ENCODE peak calls at places on chromosomes 7 and 10, in six cellular contexts. H, P, S, T, W and D are unnamed samples.

GRCh38 chr7:38703093-38703492 is 71.9 kb upstream of the AMPH start:
- DNase-seq in H (no peak), T (no peak), W (no peak), S (no peak), P (peak; percentile 8), D (no peak)

GRCh38 chr7:92847305-92847704 is 10.9 kb upstream of the CDK6 start:
- DNase-seq in H (no peak), W (no peak), S (no peak), P (peak; percentile 46), T (no peak), D (no peak)

GRCh38 chr7:24898691-24899090 is 81.3 kb downstream of the OSBPL3 start:
- DNase-seq in T (no peak), S (no peak), H (no peak), P (no peak), W (no peak), D (peak; percentile 26)

GRCh38 chr10:129844191-129844590 is 119.9 kb downstream of the EBF3 start:
- DNase-seq in W (no peak), S (no peak), P (no peak), T (no peak), H (no peak), D (no peak)

GRCh38 chr7:107622429-107622828 is 38.2 kb upstream of the SLC26A4 start:
- DNase-seq in P (no peak), T (no peak), S (no peak), W (no peak), H (no peak), D (no peak)

GRCh38 chr10:3043512-3044368 is 23.6 kb upstream of the PFKP start:
- DNase-seq in H (peak; percentile 77), S (no peak), W (peak; percentile 49), T (no peak), P (peak; percentile 69), D (peak; percentile 58)

GRCh38 chr7:131489196-131489595 is 67.2 kb downstream of the PODXL start:
- DNase-seq in W (no peak), T (no peak), H (no peak), S (no peak), P (no peak), D (no peak)

GRCh38 chr7:131164025-131164899 is 163.4 kb upstream of the MKLN1 start:
- DNase-seq in T (no peak), H (no peak), W (no peak), S (no peak), P (no peak), D (no peak)

GRCh38 chr10:30915141-30915540 is 116.5 kb downstream of the ZNF438 start:
- DNase-seq in T (no peak), H (no peak), S (no peak), P (no peak), W (no peak), D (no peak)

GRCh38 chr7:7100432-7100849 is 81.9 kb upstream of the C1GALT1 start:
- DNase-seq in W (peak; percentile 47), S (no peak), T (no peak), P (no peak), H (peak; percentile 86), D (no peak)

GRCh38 chr10:71972746-71973695 is 8.8 kb downstream of the CHST3 start:
- DNase-seq in S (no peak), T (no peak), P (no peak), W (no peak), H (no peak), D (no peak)

GRCh38 chr7:2613926-2614613 is 17.7 kb upstream of the TTYH3 start:
- DNase-seq in W (no peak), S (no peak), T (no peak), P (no peak), H (no peak), D (no peak)

GRCh38 chr7:1503816-1504775 is at the start of gene INTS1:
- DNase-seq in W (peak; percentile 44), S (peak; percentile 96), H (peak; percentile 93), P (peak; percentile 84), T (peak; percentile 34), D (peak; percentile 97)

GRCh38 chr10:12479924-12480323 is 130.6 kb downstream of the CAMK1D start:
- DNase-seq in P (no peak), H (no peak), T (no peak), W (no peak), S (no peak), D (no peak)

GRCh38 chr7:135716677-135717238 is 11.2 kb downstream of the SLC13A4 start:
- DNase-seq in S (no peak), W (no peak), H (no peak), T (no peak), P (no peak), D (no peak)

GRCh38 chr10:33735463-33735862 is 401.0 kb upstream of the NRP1 start:
- DNase-seq in H (no peak), T (no peak), S (no peak), P (no peak), W (no peak), D (no peak)

DNA sequence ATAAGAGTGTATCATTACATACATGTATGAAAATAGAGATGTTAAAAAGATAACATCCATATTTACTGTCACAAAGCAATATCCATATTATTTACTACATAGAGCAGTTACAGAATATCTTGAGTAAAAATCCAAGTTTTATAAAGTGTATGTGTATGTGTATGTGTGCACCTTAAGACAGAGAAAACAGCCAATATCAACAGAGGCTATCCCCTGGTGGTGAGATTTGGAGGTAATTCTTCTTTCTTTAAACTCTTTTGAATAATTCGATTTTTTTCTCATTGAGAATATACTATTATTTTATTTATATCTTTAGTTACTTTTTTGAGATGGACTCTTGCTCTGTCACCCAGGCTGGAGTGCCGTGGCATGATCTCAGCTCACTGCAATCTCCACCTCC is 18.4 kb downstream of the TRDMT1 start:
- DNase-seq in H (no peak), P (no peak), W (no peak), S (no peak), T (no peak), D (no peak)
- TF ChIP-seq POLR2A in H (no peak), P (no peak), W (no peak), S (no peak), T (no peak), D (no peak)

GRCh38 chr7:134458806-134459698 is at the start of gene AKR1B1:
- DNase-seq in H (peak; percentile 68), P (peak; percentile 84), T (peak; percentile 64), W (peak; percentile 74), S (peak; percentile 91), D (peak; percentile 92)

GRCh38 chr7:134457166-134457565 is 1.7 kb downstream of the AKR1B1 start:
- DNase-seq in P (no peak), H (no peak), W (no peak), T (no peak), S (no peak), D (no peak)

GRCh38 chr7:134461921-134462320 is 3.0 kb upstream of the AKR1B1 start:
- DNase-seq in H (no peak), W (no peak), P (no peak), T (no peak), S (no peak), D (no peak)

GRCh38 chr7:134460000-134460399 is 1.1 kb upstream of the AKR1B1 start:
- DNase-seq in H (no peak), P (no peak), T (no peak), W (no peak), S (no peak), D (no peak)

GRCh38 chr7:134458341-134458805 is 527 bp downstream of the AKR1B1 start:
- DNase-seq in S (peak; percentile 55), W (no peak), T (peak; percentile 9), H (no peak), P (peak; percentile 49), D (peak; percentile 55)
- TF ChIP-seq TAF1 in S (no peak), W (peak; percentile 10), T (no peak), H (no peak), P (no peak), D (no peak)

DNA sequence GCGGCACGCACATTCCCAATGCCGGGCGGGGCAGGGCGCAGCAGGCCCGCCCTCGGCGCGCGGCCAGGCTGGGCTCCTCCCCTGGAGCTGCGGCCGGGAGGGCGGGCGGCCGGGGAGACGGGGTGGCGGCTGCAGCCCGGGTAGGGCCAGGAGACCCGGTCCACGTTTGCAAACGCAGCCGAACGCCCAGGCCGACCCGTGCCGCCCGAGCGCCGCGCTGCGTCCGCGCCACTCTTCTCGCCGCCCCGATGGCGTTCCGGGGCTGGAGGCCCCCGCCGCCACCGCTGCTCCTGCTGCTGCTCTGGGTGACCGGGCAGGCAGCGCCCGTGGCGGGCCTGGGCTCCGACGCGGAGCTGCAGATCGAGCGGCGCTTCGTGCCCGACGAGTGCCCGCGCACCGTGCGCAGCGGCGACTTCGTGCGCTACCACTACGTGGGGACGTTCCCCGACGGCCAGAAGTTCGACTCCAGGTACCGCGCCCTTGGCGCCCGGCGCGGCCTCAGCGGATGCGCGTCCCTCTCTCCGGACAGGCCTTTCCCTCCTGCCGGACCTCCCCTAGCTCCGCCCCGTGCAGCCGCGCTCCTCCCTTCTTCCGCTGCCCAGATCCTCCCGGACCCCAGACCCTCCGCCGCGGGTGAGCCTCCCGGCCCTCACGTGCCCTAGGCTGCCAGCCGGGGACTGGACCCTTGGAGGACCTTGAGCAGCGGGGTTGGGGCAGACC is at the start of gene FKBP9:
- DNase-seq in H (peak; percentile 95), S (peak; percentile 48), P (peak; percentile 76), T (no peak), W (no peak), D (peak; percentile 78)
- TF ChIP-seq POLR2AphosphoS5 in H (peak; percentile 31), S (no peak), P (peak; percentile 91), T (no peak), W (no peak), D (no peak)

GRCh38 chr7:151080091-151080521 is 503 bp downstream of the FASTK start:
- DNase-seq in S (no peak), P (no peak), T (no peak), H (no peak), W (no peak), D (no peak)

GRCh38 chr7:151080522-151081169 is at the start of gene FASTK:
- DNase-seq in H (peak; percentile 97), P (peak; percentile 77), S (peak; percentile 98), T (no peak), W (no peak), D (peak; percentile 98)

GRCh38 chr7:151082151-151083070 is 882 bp downstream of the TMUB1 start:
- DNase-seq in W (no peak), P (no peak), S (no peak), H (no peak), T (no peak), D (no peak)

GRCh38 chr7:151083071-151083823 is at the start of gene TMUB1:
- DNase-seq in H (peak; percentile 86), T (no peak), P (peak; percentile 50), W (no peak), S (peak; percentile 83), D (peak; percentile 79)

DNA sequence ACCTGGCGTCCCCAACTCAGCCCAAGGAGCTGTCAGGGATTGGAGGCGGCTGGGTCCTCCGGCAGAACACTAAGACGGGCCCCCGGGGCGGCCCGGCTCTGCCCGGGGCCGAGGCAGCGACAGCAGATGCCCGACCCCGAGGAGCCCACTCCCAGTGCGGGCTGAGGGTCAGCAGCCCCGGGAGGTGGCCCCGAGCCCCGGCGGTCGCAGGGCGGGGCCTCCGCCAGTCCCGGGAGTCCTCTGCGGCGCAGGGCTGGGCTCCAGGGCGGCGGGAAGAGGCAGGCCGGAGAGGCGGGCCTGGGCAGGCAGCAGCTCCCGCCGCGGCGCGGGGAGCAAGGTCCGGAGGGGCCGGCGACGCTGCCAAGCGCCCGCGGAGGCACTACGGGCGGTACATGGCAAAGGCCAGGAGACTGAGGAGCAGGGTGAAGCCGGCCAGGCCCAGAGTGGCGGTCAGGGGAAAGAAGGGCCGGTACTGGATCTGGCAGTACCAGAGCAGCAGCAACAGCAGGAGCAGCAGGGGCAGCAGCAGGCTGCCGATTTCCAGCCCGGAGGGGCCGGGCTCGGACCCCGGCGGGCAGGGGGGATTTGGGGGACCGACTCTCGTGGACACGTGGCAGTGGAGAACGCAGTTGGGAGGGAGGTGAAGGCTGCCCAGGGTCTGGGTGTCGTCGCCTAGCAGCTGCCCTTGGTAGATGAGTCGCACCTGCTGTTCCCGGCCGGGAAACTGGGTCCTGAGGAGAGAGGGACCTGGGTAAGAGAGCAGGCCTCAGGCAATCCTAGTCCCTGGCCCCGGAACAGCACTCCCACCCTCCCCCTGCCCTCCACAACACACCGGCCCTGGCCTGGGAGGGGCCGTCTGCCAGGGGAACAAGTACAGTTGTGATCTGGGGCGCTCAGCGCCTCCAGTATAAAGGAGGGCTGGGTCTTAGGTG is 827 bp upstream of the FASTK start:
- DNase-seq in P (no peak), T (no peak), S (no peak), W (no peak), H (peak; percentile 59), D (no peak)
- TF ChIP-seq POLR2A in P (no peak), T (no peak), S (no peak), W (no peak), H (no peak), D (no peak)